ENCODE peak calls at places on chromosomes 16 and 17, in six cellular contexts. O, Q, X, S, Z and T are unnamed samples.

GRCh38 chr16:27470567-27471431 is 68.8 kb downstream of the IL21R start:
- DNase-seq in O (no peak), Q (peak), S (no peak), Z (no peak), X (no peak), T (peak)

GRCh38 chr16:8877894-8878522 is 4.1 kb upstream of the LITAFD start:
- DNase-seq in Z (no peak), Q (no peak), S (no peak), O (no peak), X (no peak), T (no peak)

GRCh38 chr16:57167951-57168350 is 17.9 kb downstream of the PSME3IP1 start:
- DNase-seq in O (no peak), X (no peak), Q (peak), Z (peak), S (peak), T (no peak)

GRCh38 chr17:31882571-31882970 is 18.9 kb downstream of the UTP6 start:
- DNase-seq in S (no peak), X (no peak), Q (no peak), Z (no peak), O (no peak), T (no peak)

GRCh38 chr17:49218941-49219913 is 8.7 kb downstream of the ABI3 start:
- DNase-seq in S (no peak), X (no peak), Q (no peak), Z (no peak), O (no peak), T (peak)

GRCh38 chr17:17051791-17052461 is 9.7 kb downstream of the MPRIP start:
- DNase-seq in Q (no peak), X (no peak), O (peak), Z (no peak), S (no peak), T (no peak)

GRCh38 chr17:79624658-79625478 is 14.0 kb upstream of the RBFOX3 start:
- DNase-seq in Q (no peak), S (no peak), O (peak), Z (no peak), X (no peak), T (no peak)

GRCh38 chr16:65658339-65659275 is 536.7 kb upstream of the CDH11 start:
- DNase-seq in Q (peak), O (no peak), S (no peak), Z (peak), X (no peak), T (no peak)

GRCh38 chr16:50635505-50636392 is 45.4 kb downstream of the SNX20 start:
- DNase-seq in S (peak), Q (no peak), X (no peak), O (no peak), Z (no peak), T (peak)

GRCh38 chr17:58329035-58329807 is 626 bp upstream of the TSPOAP1 start:
- DNase-seq in X (peak), O (no peak), Q (no peak), S (no peak), Z (no peak), T (peak)

GRCh38 chr17:43591750-43592562 is 45.8 kb upstream of the ETV4 start:
- DNase-seq in Z (peak), S (no peak), Q (peak), O (peak), X (no peak), T (no peak)

GRCh38 chr17:77887464-77888241 is 70.8 kb upstream of the TNRC6C start:
- DNase-seq in S (peak), O (peak), X (peak), Z (peak), Q (peak), T (peak)

GRCh38 chr16:1137604-1138003 is 15.3 kb upstream of the CACNA1H start:
- DNase-seq in X (no peak), O (peak), S (no peak), Q (no peak), Z (no peak), T (peak)

GRCh38 chr16:1413684-1414531 is 596 bp downstream of the UNKL start:
- DNase-seq in X (peak), S (peak), Q (no peak), O (peak), Z (no peak), T (peak)

GRCh38 chr17:64781810-64782555 is 119.9 kb upstream of the SMURF2 start:
- DNase-seq in S (no peak), X (no peak), O (peak), Q (no peak), Z (no peak), T (no peak)

GRCh38 chr17:16435951-16436886 is 20.8 kb downstream of the TRPV2 start:
- DNase-seq in X (no peak), Z (no peak), O (no peak), S (no peak), Q (no peak), T (no peak)

GRCh38 chr16:14364386-14365199 is 265.5 kb downstream of the PARN start:
- DNase-seq in S (no peak), Z (no peak), X (no peak), Q (peak), O (no peak), T (peak)

GRCh38 chr17:18301081-18301480 is 13.7 kb downstream of the TOP3A start:
- DNase-seq in X (no peak), S (no peak), Q (no peak), Z (no peak), O (no peak), T (no peak)

GRCh38 chr16:79876332-79876730 is 275.8 kb upstream of the MAF start:
- DNase-seq in X (no peak), Q (no peak), O (no peak), S (no peak), Z (no peak), T (no peak)

GRCh38 chr17:4739122-4740024 is at the start of the genes CXCL16 and ZMYND15:
- DNase-seq in Z (no peak), O (peak), Q (no peak), X (peak), S (peak), T (peak)

GRCh38 chr16:53695070-53695469 is 8.6 kb downstream of the RPGRIP1L start:
- DNase-seq in Z (no peak), Q (peak), S (no peak), O (no peak), X (no peak), T (no peak)

GRCh38 chr17:57288753-57289121 is 32.4 kb downstream of the MSI2 start:
- DNase-seq in Z (no peak), O (no peak), Q (no peak), S (no peak), X (no peak), T (no peak)

GRCh38 chr17:48472485-48473281 is 42.7 kb upstream of the SKAP1 start:
- DNase-seq in S (no peak), Q (peak), O (no peak), Z (no peak), X (no peak), T (no peak)

GRCh38 chr17:30858556-30859250 is 26.9 kb downstream of the ATAD5 start:
- DNase-seq in Z (no peak), O (no peak), X (no peak), Q (no peak), S (no peak), T (no peak)

GRCh38 chr17:43999024-43999423 is 5.4 kb upstream of the NAGS start:
- DNase-seq in Q (no peak), Z (no peak), S (no peak), O (no peak), X (no peak), T (no peak)

GRCh38 chr16:31177136-31177535 is 2.8 kb upstream of the FUS start:
- DNase-seq in Z (no peak), Q (peak), O (no peak), S (no peak), X (no peak), T (no peak)

GRCh38 chr16:88920618-88921602 is 54.5 kb upstream of the PABPN1L start:
- DNase-seq in Q (no peak), Z (peak), X (no peak), S (no peak), O (peak), T (peak)

GRCh38 chr16:4414187-4414909 is 2.0 kb downstream of the CORO7 start:
- DNase-seq in X (peak), Z (no peak), S (no peak), Q (no peak), O (no peak), T (peak)

GRCh38 chr17:66190738-66191606 is 961 bp downstream of the CEP112 start:
- DNase-seq in Q (peak), S (peak), O (no peak), Z (no peak), X (no peak), T (no peak)

GRCh38 chr16:85003723-85004586 is 7.4 kb downstream of the ZDHHC7 start:
- DNase-seq in S (no peak), X (no peak), Z (no peak), Q (no peak), O (no peak), T (no peak)

GRCh38 chr17:43854498-43854897 is 7.5 kb downstream of the CD300LG start:
- DNase-seq in S (no peak), X (no peak), Q (no peak), O (no peak), Z (no peak), T (no peak)

GRCh38 chr17:965311-965989 is 14.1 kb downstream of the NXN start:
- DNase-seq in Q (peak), Z (no peak), X (no peak), S (no peak), O (no peak), T (no peak)

GRCh38 chr16:19136549-19137196 is 22.9 kb downstream of the ITPRIPL2 start:
- DNase-seq in Z (no peak), Q (no peak), X (no peak), O (no peak), S (no peak), T (no peak)

GRCh38 chr17:59373879-59374495 is 42.5 kb downstream of the YPEL2 start:
- DNase-seq in S (no peak), O (no peak), Q (peak), X (no peak), Z (peak), T (no peak)